ENCODE peak calls at places on chromosomes 1 and 21, in four cellular contexts. C is heart right ventricle, V is cardiac fibroblast, E is thyroid gland. G is an unnamed sample.

GRCh38 chr1:206898089-206898908 is 1.1 kb downstream of the IL24 start:
- DNase-seq in C (no peak), V (peak), E (no peak), G (peak)

GRCh38 chr1:226108935-226109828 is 46.7 kb downstream of the H3-3A start:
- DNase-seq in C (peak), V (peak), E (no peak), G (no peak)

GRCh38 chr1:29674625-29675326 is 438.5 kb downstream of the PTPRU start:
- DNase-seq in C (no peak), V (no peak), E (no peak), G (no peak)

GRCh38 chr1:210541680-210542358 is 213.1 kb downstream of the HHAT start:
- DNase-seq in C (no peak), V (no peak), E (no peak), G (no peak)

GRCh38 chr1:169849346-169850022 is 44.2 kb downstream of the SCYL3 start:
- DNase-seq in C (no peak), V (no peak), E (no peak), G (no peak)

GRCh38 chr1:243718893-243719292 is 131.2 kb downstream of the AKT3 start:
- DNase-seq in C (no peak), V (peak), E (no peak), G (peak)

GRCh38 chr1:227518876-227519275 is 44.5 kb upstream of the ZNF678 start:
- DNase-seq in C (no peak), V (no peak), E (no peak), G (no peak)

GRCh38 chr1:206589206-206589605 is 23.1 kb downstream of the EIF2D start:
- DNase-seq in C (no peak), V (peak), E (no peak), G (peak)

GRCh38 chr1:169892819-169893644 is 664 bp downstream of the SCYL3 start:
- DNase-seq in C (no peak), V (peak), E (peak), G (peak)

GRCh38 chr1:200351826-200352549 is 57.8 kb downstream of the ZNF281 start:
- DNase-seq in C (no peak), V (peak), E (no peak), G (peak)
- TF ChIP-seq CTCF in C (no peak), V (peak), E (no peak), G (peak)

DNA sequence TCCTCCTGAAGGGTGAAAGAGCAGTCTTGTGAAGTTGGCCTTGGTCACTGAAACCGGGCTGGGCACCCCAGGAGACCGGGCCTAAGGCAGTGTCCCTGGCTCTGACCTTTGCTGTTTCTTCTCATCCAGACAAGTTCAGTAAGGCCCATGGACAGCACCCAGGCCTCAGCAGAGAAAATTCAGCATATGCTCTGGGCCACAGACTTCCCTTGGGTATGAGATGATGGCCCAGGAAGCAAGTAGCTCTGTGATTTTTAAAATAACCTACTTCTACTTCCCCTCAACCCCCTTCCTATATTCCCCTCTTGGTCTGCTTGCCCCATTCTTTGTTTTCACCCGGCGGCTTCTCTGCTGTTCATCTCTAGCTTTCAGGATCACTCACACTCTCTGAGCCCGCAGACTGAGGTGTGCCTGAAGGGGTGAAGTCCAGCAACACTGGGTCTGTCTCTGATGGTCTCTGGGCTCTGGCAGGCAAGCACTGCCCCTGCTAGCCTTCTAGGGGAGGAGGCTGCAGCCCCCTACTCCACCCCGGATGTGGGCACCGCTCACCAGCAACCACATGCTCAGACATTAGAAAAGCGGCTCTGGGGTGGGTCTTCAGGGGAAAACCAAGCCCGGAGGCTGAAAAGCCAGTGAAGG is 2.9 kb upstream of the GPR25 start:
- DNase-seq in C (no peak), V (no peak), E (no peak), G (no peak)
- H3K4me3 ChIP-seq in C (no peak), V (no peak), E (no peak), G (no peak)

GRCh38 chr1:153617677-153618076 is 1.6 kb upstream of the S100A14 start:
- DNase-seq in C (peak), V (peak), E (peak), G (peak)
- TF ChIP-seq CTCF in C (peak), V (peak), E (peak), G (peak)

GRCh38 chr1:179293340-179294327 is at the start of gene SOAT1:
- DNase-seq in C (peak), V (peak), E (peak), G (peak)
- H3K4me3 ChIP-seq in C (peak), V (peak), E (peak), G (peak)

DNA sequence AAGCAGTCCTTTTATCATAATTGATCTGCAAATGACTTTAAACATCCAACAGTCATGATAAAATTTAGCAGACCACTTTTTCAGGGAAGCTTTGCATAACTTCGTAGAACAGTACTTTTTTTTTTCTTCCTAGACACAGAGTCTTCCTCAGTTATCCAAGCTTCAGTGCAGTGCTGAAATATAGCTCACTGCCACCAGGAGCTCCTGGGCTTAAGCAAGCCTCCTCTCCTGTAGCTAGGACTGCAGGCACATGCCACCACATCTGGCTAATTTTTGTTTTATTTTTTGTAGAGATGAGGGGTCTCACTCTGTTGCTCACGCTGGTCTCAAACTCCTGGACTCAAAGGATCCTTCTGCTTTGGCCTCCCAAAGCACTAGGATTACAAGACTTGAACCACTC is 3.8 kb downstream of the F13B start:
- DNase-seq in C (no peak), V (no peak), E (no peak), G (no peak)
- TF ChIP-seq CTCF in C (no peak), V (no peak), E (no peak), G (no peak)

GRCh38 chr1:53158900-53159299 is 16.5 kb upstream of the SLC1A7 start:
- DNase-seq in C (no peak), V (no peak), E (no peak), G (no peak)
- H3K4me3 ChIP-seq in C (no peak), V (no peak), E (no peak), G (no peak)

GRCh38 chr1:230091473-230092231 is 24.6 kb downstream of the GALNT2 start:
- DNase-seq in C (no peak), V (peak), E (no peak), G (no peak)
- TF ChIP-seq CTCF in C (no peak), V (no peak), E (no peak), G (no peak)

GRCh38 chr21:31557421-31557955 is 102.0 kb upstream of the SOD1 start:
- DNase-seq in C (no peak), V (no peak), E (no peak), G (no peak)
- H3K4me3 ChIP-seq in C (peak), V (no peak), E (no peak), G (no peak)

DNA sequence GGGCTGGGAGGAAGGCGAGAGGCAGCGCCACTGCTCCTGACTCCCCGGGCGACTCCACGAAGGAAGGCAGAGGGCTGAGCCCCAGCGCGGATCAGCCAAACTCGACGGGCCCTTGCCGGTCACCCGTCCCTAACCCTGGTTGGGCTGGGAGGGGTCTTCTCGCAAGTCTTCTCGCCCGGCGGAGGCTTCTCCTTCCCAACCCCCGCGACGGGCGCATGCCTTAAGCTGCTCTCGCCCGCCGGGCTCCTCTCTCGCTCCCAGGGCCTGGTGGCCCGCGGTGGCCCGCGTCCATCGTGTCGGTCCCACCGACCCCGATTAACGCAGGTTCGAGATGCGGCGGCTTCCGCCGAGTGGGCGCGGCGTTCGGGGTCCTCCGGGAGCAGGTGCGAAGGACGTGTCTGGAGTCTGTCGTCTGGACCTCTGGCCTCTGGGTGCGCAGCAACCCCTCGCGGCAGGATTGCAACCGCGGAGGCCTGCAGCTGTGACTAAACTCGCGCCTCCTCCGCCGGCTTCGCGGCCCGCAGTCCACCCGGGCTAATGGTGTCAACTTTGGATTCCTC is 29.0 kb upstream of the PPM1J start:
- DNase-seq in C (peak), V (peak), E (peak), G (peak)
- TF ChIP-seq CTCF in C (no peak), V (peak), E (no peak), G (peak)

GRCh38 chr1:51329443-51330325 is 678 bp downstream of the TTC39A start:
- DNase-seq in C (peak), V (no peak), E (peak), G (no peak)
- H3K4me3 ChIP-seq in C (peak), V (no peak), E (no peak), G (no peak)

G was measured in fibroblast of villous mesenchyme.